ENCODE peak calls at places on chromosomes 16 and 17, in four cellular contexts. I, K, P and A are unnamed samples.
A peak's percentile ranks its signal among the peaks of the same experiment; 100 is the strongest.

GRCh38 chr16:69890114-69890890 is 60.8 kb upstream of the CLEC18A start:
- DNase-seq in P (peak; percentile 55), I (peak; percentile 69), K (no peak), A (peak; percentile 58)

GRCh38 chr16:16071631-16072244 is 122.3 kb downstream of the ABCC1 start:
- DNase-seq in P (peak; percentile 80), K (no peak), I (peak; percentile 59), A (no peak)

GRCh38 chr17:11459780-11460426 is 138.4 kb upstream of the DNAH9 start:
- DNase-seq in P (no peak), I (peak; percentile 42), K (no peak), A (no peak)

GRCh38 chr17:28712705-28713415 is 1.2 kb upstream of the PROCA1 start:
- DNase-seq in K (no peak), P (no peak), I (no peak), A (no peak)

GRCh38 chr16:84267380-84267779 is 27.3 kb upstream of the WFDC1 start:
- DNase-seq in P (no peak), I (no peak), K (no peak), A (no peak)

GRCh38 chr17:34826332-34826731 is 134.9 kb downstream of the CCT6B start:
- DNase-seq in I (no peak), P (no peak), K (no peak), A (peak; percentile 5)

GRCh38 chr16:80294172-80294571 is 246.6 kb upstream of the DYNLRB2 start:
- DNase-seq in I (no peak), K (no peak), P (no peak), A (no peak)

GRCh38 chr17:56824503-56824902 is 9.2 kb downstream of the C17orf67 start:
- DNase-seq in K (no peak), P (no peak), I (no peak), A (no peak)

GRCh38 chr16:88965826-88966480 is 11.1 kb downstream of the CBFA2T3 start:
- DNase-seq in I (no peak), P (no peak), K (no peak), A (no peak)

GRCh38 chr16:28149016-28149888 is 62.5 kb downstream of the XPO6 start:
- DNase-seq in I (no peak), P (no peak), K (no peak), A (peak; percentile 63)

GRCh38 chr16:77825196-77825595 is 36.8 kb downstream of the VAT1L start:
- DNase-seq in I (no peak), K (no peak), P (no peak), A (no peak)

GRCh38 chr17:1724869-1725641 is 551 bp downstream of the WDR81 start:
- DNase-seq in P (no peak), I (peak; percentile 33), K (no peak), A (no peak)

GRCh38 chr16:88681084-88681680 is 5.1 kb downstream of the SNAI3 start:
- DNase-seq in I (no peak), P (no peak), K (no peak), A (peak; percentile 66)

GRCh38 chr16:79757968-79758367 is 157.4 kb upstream of the MAF start:
- DNase-seq in I (no peak), P (no peak), K (no peak), A (no peak)

GRCh38 chr17:60724647-60725046 is 47.0 kb downstream of the BCAS3 start:
- DNase-seq in P (no peak), I (no peak), K (no peak), A (no peak)

GRCh38 chr17:18981642-18982424 is 22.7 kb downstream of the FAM83G start:
- DNase-seq in K (no peak), P (peak; percentile 78), I (no peak), A (peak; percentile 80)

GRCh38 chr16:47136101-47136820 is 7.5 kb downstream of the NETO2 start:
- DNase-seq in K (no peak), I (no peak), P (peak; percentile 31), A (peak; percentile 84)

GRCh38 chr17:60230358-60230757 is 80.6 kb downstream of the CA4 start:
- DNase-seq in P (no peak), K (no peak), I (no peak), A (peak; percentile 34)

GRCh38 chr17:14748036-14748715 is 447.3 kb downstream of the HS3ST3B1 start:
- DNase-seq in K (no peak), I (no peak), P (no peak), A (peak; percentile 83)

GRCh38 chr16:73337371-73337770 is 289.4 kb upstream of the ZFHX3 start:
- DNase-seq in K (no peak), I (no peak), P (no peak), A (no peak)

GRCh38 chr17:32813021-32813420 is 63.9 kb downstream of the MYO1D start:
- DNase-seq in K (no peak), I (no peak), P (peak; percentile 19), A (peak; percentile 80)

GRCh38 chr16:70634861-70635260 is 11.5 kb upstream of the IL34 start:
- DNase-seq in K (no peak), I (no peak), P (no peak), A (no peak)

GRCh38 chr16:29911676-29912010 is 11.4 kb downstream of the ASPHD1 start:
- DNase-seq in K (no peak), P (no peak), I (no peak), A (no peak)

GRCh38 chr16:72876221-72876620 is 171.7 kb downstream of the ZFHX3 start:
- DNase-seq in K (no peak), I (peak; percentile 54), P (peak; percentile 93), A (peak; percentile 7)

GRCh38 chr16:85656351-85657266 is 32.1 kb downstream of the GINS2 start:
- DNase-seq in I (no peak), K (no peak), P (no peak), A (no peak)

GRCh38 chr17:40303009-40303657 is 5.8 kb upstream of the RARA start:
- DNase-seq in K (no peak), I (peak; percentile 66), P (peak; percentile 75), A (peak; percentile 70)

GRCh38 chr17:73555199-73555810 is 88.9 kb downstream of the SDK2 start:
- DNase-seq in K (no peak), I (no peak), P (no peak), A (no peak)

GRCh38 chr17:1762233-1762905 is 509 bp downstream of the SERPINF1 start:
- DNase-seq in P (peak; percentile 55), I (peak; percentile 54), K (no peak), A (no peak)

GRCh38 chr16:74896389-74897370 is 88.2 kb downstream of the WDR59 start:
- DNase-seq in I (no peak), P (peak; percentile 46), K (no peak), A (peak; percentile 87)

GRCh38 chr17:50203589-50204345 is 2.3 kb upstream of the COL1A1 start:
- DNase-seq in K (no peak), I (peak; percentile 80), P (peak; percentile 88), A (no peak)

GRCh38 chr17:48852251-48852650 is 21.4 kb downstream of the CALCOCO2 start:
- DNase-seq in P (no peak), K (no peak), I (no peak), A (no peak)

GRCh38 chr17:41324180-41325075 is 8.9 kb upstream of the KRTAP17-1 start:
- DNase-seq in I (no peak), P (no peak), K (no peak), A (peak; percentile 71)

GRCh38 chr17:79305831-79306687 is 231.4 kb downstream of the ENGASE start:
- DNase-seq in K (no peak), P (no peak), I (no peak), A (no peak)

GRCh38 chr17:76474894-76475293 is 7.5 kb downstream of the AANAT start:
- DNase-seq in P (no peak), I (no peak), K (no peak), A (no peak)

GRCh38 chr17:76474238-76474637 is 6.8 kb downstream of the AANAT start:
- DNase-seq in P (no peak), K (no peak), I (no peak), A (no peak)

GRCh38 chr17:76472258-76472645 is 4.8 kb downstream of the AANAT start:
- DNase-seq in P (no peak), I (no peak), K (no peak), A (no peak)

GRCh38 chr17:76472726-76473125 is 5.3 kb downstream of the AANAT start:
- DNase-seq in K (no peak), I (no peak), P (no peak), A (no peak)

GRCh38 chr17:76473541-76473985 is 6.2 kb downstream of the AANAT start:
- DNase-seq in I (no peak), P (no peak), K (no peak), A (no peak)
- TF ChIP-seq CTCF in I (no peak), P (peak; percentile 44), K (no peak), A (peak; percentile 30)

GRCh38 chr17:63997341-63998048 is 656 bp upstream of the PRR29 start:
- DNase-seq in P (no peak), I (peak; percentile 20), K (no peak), A (no peak)
- H3K4me3 ChIP-seq in P (peak overlapping the region; percentile 53), I (peak overlapping the region; percentile 31), K (no peak overlapping the region), A (no peak overlapping the region)

GRCh38 chr16:20676867-20677266 is 20.6 kb downstream of the ACSM1 start:
- DNase-seq in P (no peak), I (no peak), K (no peak), A (no peak)
- TF ChIP-seq CTCF in P (no peak), I (no peak), K (no peak), A (peak; percentile 14)

GRCh38 chr16:680625-680945 is 375 bp downstream of the STUB1 start:
- DNase-seq in P (no peak), K (no peak), I (no peak), A (no peak)
- H3K4me3 ChIP-seq in P (peak overlapping the region; percentile 75), K (peak overlapping the region; percentile 82), I (peak overlapping the region; percentile 39), A (peak overlapping the region; percentile 84)

DNA sequence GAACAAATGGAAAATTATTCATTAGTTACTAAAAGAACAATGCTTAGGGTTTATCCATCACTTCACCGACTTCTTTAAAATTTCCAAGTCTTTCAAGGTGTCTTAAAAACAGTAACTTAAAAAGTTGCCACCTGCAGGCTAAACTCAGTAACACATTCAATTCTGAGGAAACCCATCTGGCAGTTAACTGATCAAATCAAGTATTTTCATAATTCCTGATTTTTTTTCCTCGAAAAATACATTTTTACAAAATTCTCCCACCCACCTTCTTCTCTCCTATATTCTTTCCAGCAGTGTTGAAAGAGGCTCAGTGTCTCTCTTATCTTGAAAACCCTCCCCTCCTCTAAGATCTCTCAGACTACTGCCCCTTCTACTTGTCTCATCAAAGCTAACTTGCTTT is 29.9 kb downstream of the PARN start:
- DNase-seq in K (no peak), P (peak; percentile 52), I (no peak), A (peak; percentile 36)
- TF ChIP-seq CTCF in K (no peak), P (peak; percentile 52), I (peak; percentile 48), A (peak; percentile 43)

DNA sequence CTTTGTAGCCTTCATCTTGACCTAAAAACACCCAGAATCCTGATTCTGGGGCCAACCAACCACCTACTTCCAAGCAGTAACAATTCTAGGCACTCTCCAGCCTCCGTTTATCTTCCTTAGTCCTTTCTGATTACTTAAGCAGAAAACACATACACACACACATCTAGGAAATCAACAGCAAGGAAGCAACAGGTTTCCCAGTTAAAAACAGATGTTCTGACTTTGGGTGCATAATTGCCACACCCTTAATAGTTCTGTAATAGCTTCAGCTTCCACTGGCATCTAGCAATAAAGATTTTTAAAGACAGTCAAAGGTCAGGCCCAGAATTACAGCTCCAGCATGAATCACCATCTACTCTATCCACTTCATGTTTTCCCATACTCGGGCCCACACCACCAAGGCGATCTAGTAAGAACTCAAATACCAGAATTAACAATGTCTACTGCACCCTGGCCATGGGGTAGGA is 2.6 kb downstream of the ARHGAP17 start:
- DNase-seq in I (no peak), K (no peak), P (peak; percentile 73), A (peak; percentile 68)
- H3K4me3 ChIP-seq in I (no peak overlapping the region), K (no peak overlapping the region), P (no peak overlapping the region), A (no peak overlapping the region)